ENCODE peak calls at places on chromosomes 2 and 18, in nine cellular contexts. K is GM23248; F is A549; X is trophoblast cell; J is left ventricle myocardium inferior; T is tibial nerve; Y is CD4-positive, CD25-positive, alpha-beta regulatory T cell; Q is heart right ventricle; A is body of pancreas. Z is an unnamed sample.

GRCh38 chr2:157443795-157444642 is at the start of gene CYTIP:
- DNase-seq in K (no peak), F (no peak), X (peak), J (no peak), T (peak), Y (peak), Q (no peak), A (peak), Z (no peak)

GRCh38 chr2:181376442-181376841 is 80.7 kb upstream of the ITGA4 start:
- DNase-seq in K (no peak), F (no peak), X (no peak), J (no peak), T (no peak), Y (no peak), Q (no peak), A (no peak), Z (no peak)

GRCh38 chr2:111196435-111196834 is 75.7 kb downstream of the BCL2L11 start:
- DNase-seq in K (no peak), F (no peak), X (no peak), J (no peak), T (no peak), Y (no peak), Q (no peak), A (no peak), Z (no peak)

GRCh38 chr2:65309699-65310098 is 82.1 kb downstream of the ACTR2 start:
- DNase-seq in K (no peak), F (no peak), X (peak), J (no peak), T (no peak), Y (no peak), Q (no peak), A (no peak), Z (no peak)

GRCh38 chr2:129923265-129924141 is 56.0 kb upstream of the RAB6C start:
- DNase-seq in K (peak), F (no peak), X (peak), J (no peak), T (peak), Y (no peak), Q (no peak), A (peak), Z (no peak)

GRCh38 chr2:9403924-9404323 is 19.4 kb downstream of the ITGB1BP1 start:
- DNase-seq in K (peak), F (no peak), X (no peak), J (no peak), T (no peak), Y (no peak), Q (no peak), A (no peak), Z (no peak)

GRCh38 chr2:96082211-96083063 is 33.9 kb downstream of the ADRA2B start:
- DNase-seq in K (no peak), F (no peak), X (no peak), J (peak), T (peak), Y (no peak), Q (no peak), A (no peak), Z (no peak)

GRCh38 chr2:60979231-60979630 is 38.3 kb upstream of the PEX13 start:
- DNase-seq in K (no peak), F (no peak), X (no peak), J (no peak), T (no peak), Y (no peak), Q (no peak), A (no peak), Z (no peak)

GRCh38 chr2:180507028-180507427 is 473.4 kb upstream of the UBE2E3 start:
- DNase-seq in K (peak), F (no peak), X (no peak), J (no peak), T (no peak), Y (no peak), Q (no peak), A (no peak), Z (no peak)

GRCh38 chr18:13555192-13555591 is 171.2 kb downstream of the FAM210A start:
- DNase-seq in K (no peak), F (no peak), X (no peak), J (no peak), T (no peak), Y (no peak), Q (no peak), A (no peak), Z (no peak)

GRCh38 chr18:50061876-50062517 is 132.9 kb downstream of the MYO5B start:
- DNase-seq in K (no peak), F (no peak), X (no peak), J (peak), T (peak), Y (no peak), Q (peak), A (peak), Z (no peak)

GRCh38 chr2:196453613-196454047 is 185.9 kb upstream of the CCDC150 start:
- DNase-seq in K (peak), F (peak), X (peak), J (no peak), T (peak), Y (no peak), Q (no peak), A (peak), Z (no peak)

DNA sequence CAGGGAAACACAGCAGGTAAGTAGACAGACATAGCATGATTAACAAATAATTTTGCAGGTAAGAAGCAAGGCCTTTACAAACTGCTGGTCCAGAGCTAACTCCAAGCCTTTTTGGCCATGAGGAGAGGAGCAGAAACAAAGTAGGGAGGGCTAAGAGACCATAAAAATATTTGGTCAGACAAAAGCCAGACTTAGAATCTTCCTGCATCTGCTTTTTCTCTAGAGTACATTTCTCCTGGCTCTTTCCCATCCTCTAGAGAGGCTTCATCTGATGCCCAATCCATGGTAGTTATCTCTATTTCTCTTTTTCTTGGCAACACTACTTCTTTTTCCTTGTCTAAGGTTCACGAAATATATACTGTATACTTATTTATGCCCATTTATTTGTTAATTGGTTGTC is 577.1 kb downstream of the PIK3C3 start:
- DNase-seq in K (no peak), F (no peak), X (no peak), J (no peak), T (no peak), Y (no peak), Q (no peak), A (no peak), Z (no peak)
- H3K27ac ChIP-seq in K (no peak), F (no peak), X (no peak), J (no peak), T (no peak), Y (no peak), Q (no peak), A (no peak), Z (no peak)

GRCh38 chr2:20219763-20220380 is 5.1 kb downstream of the SDC1 start:
- DNase-seq in K (no peak), F (no peak), X (no peak), J (no peak), T (no peak), Y (no peak), Q (no peak), A (no peak), Z (no peak)
- H3K27ac ChIP-seq in K (no peak), F (no peak), X (no peak), J (no peak), T (no peak), Y (no peak), Q (no peak), A (no peak), Z (no peak)

DNA sequence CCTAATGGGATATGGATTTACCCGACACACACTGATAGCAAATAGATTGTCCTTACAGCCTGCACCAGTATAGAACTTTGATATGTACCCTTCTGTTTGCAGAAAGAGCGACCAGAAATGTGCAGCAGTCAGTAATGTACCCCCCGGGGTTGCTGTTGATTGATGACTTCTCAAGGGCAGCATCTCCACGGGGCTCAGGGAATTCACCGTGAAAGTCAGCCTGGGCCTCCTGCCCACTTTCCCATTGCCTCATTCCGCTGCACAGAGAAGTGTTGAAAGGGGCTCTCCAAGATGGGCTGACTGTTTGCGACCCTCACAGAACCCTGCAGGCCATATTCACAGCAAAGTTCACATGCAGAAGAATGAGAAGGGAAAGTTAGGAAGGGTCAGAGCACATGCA is 241.3 kb downstream of the PRKCE start:
- DNase-seq in K (peak), F (no peak), X (no peak), J (peak), T (no peak), Y (no peak), Q (no peak), A (peak), Z (no peak)
- H3K27ac ChIP-seq in K (no peak), F (no peak), X (no peak), J (no peak), T (no peak), Y (no peak), Q (no peak), A (peak), Z (no peak)

DNA sequence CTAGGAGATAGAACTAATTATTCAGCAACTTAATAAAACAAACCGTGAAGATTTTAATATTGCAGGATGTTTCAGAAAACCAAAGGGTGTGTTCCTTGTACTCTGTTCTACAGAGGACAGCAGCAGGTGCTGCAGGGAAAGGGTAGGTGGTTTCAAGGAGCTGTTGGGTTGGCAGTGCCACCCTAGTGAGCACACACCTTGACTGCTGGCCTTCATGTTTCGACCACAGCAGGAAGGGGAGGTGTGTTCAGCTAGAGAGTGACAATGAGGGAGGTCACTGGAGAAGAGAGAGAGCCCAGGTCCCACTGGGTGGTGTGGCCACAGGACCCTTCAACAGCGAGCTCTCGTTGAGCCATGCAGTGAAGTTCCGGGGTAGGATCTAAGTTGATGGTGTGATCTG is 98.6 kb downstream of the ZNF236 start:
- DNase-seq in K (no peak), F (no peak), X (no peak), J (no peak), T (no peak), Y (no peak), Q (no peak), A (no peak), Z (no peak)
- H3K27ac ChIP-seq in K (no peak), F (no peak), X (no peak), J (no peak), T (no peak), Y (no peak), Q (no peak), A (no peak), Z (no peak)

GRCh38 chr2:20419007-20419576 is 27.8 kb upstream of the RHOB start:
- DNase-seq in K (peak), F (no peak), X (no peak), J (no peak), T (no peak), Y (no peak), Q (no peak), A (peak), Z (no peak)
- H3K27ac ChIP-seq in K (no peak), F (no peak), X (no peak), J (peak), T (peak), Y (no peak), Q (no peak), A (no peak), Z (peak)